ENCODE peak calls at places on chromosomes 12 and 14, in seven cellular contexts. M, C, B, Q, J, I and V are unnamed samples.

GRCh38 chr12:227923-228845 is 14.2 kb upstream of the SLC6A12 start:
- DNase-seq in J (no peak), M (no peak), Q (no peak), I (no peak), B (no peak), C (no peak), V (no peak)

GRCh38 chr12:42725839-42726238 is 136.3 kb upstream of the PRICKLE1 start:
- DNase-seq in M (no peak), Q (peak), I (peak), B (peak), J (no peak), C (no peak), V (peak)

GRCh38 chr12:12333407-12333831 is 16.6 kb downstream of the MANSC1 start:
- DNase-seq in J (no peak), M (no peak), I (peak), B (peak), C (no peak), Q (peak), V (no peak)

GRCh38 chr12:103779410-103780092 is 61.5 kb downstream of the NT5DC3 start:
- DNase-seq in C (no peak), M (no peak), B (no peak), I (no peak), J (no peak), Q (peak), V (peak)

GRCh38 chr12:52659395-52659794 is 7.4 kb upstream of the KRT2 start:
- DNase-seq in J (no peak), Q (no peak), C (no peak), M (no peak), I (no peak), B (no peak), V (no peak)

GRCh38 chr14:105894978-105895881 is 368.8 kb downstream of the TMEM121 start:
- DNase-seq in C (peak), J (no peak), M (no peak), I (no peak), B (no peak), Q (no peak), V (no peak)

GRCh38 chr14:59438148-59438766 is 26.9 kb downstream of the GPR135 start:
- DNase-seq in Q (peak), I (peak), J (no peak), C (no peak), B (peak), M (no peak), V (peak)

GRCh38 chr14:39050389-39050788 is 52.6 kb downstream of the SEC23A start:
- DNase-seq in Q (peak), C (no peak), I (peak), J (no peak), M (no peak), B (peak), V (peak)

GRCh38 chr14:96413526-96413925 is 21.6 kb downstream of the AK7 start:
- DNase-seq in B (no peak), J (no peak), M (no peak), Q (no peak), C (no peak), I (no peak), V (no peak)

GRCh38 chr12:545835-546234 is 86.1 kb downstream of the B4GALNT3 start:
- DNase-seq in J (no peak), C (no peak), Q (no peak), B (no peak), M (no peak), I (no peak), V (no peak)

GRCh38 chr14:75851574-75851866 is 130.3 kb downstream of the TGFB3 start:
- DNase-seq in B (no peak), I (no peak), C (no peak), J (no peak), M (no peak), Q (no peak), V (no peak)

GRCh38 chr12:29039013-29039412 is 110.1 kb upstream of the FAR2 start:
- DNase-seq in Q (peak), J (no peak), B (peak), I (peak), M (peak), C (no peak), V (peak)

GRCh38 chr12:51828951-51829581 is 19.5 kb downstream of the FIGNL2 start:
- DNase-seq in C (no peak), Q (no peak), M (no peak), B (no peak), I (no peak), J (no peak), V (no peak)

GRCh38 chr14:50836515-50836914 is 5.6 kb upstream of the NIN start:
- DNase-seq in J (no peak), C (no peak), Q (no peak), I (no peak), B (no peak), M (no peak), V (no peak)

GRCh38 chr12:67854351-67854750 is 134.9 kb upstream of the IFNG-AS1 start:
- DNase-seq in B (no peak), C (no peak), M (no peak), I (peak), J (no peak), Q (no peak), V (no peak)

GRCh38 chr12:109461846-109462766 is 15.0 kb downstream of the KCTD10 start:
- DNase-seq in C (peak), I (peak), M (peak), Q (peak), J (no peak), B (peak), V (peak)

DNA sequence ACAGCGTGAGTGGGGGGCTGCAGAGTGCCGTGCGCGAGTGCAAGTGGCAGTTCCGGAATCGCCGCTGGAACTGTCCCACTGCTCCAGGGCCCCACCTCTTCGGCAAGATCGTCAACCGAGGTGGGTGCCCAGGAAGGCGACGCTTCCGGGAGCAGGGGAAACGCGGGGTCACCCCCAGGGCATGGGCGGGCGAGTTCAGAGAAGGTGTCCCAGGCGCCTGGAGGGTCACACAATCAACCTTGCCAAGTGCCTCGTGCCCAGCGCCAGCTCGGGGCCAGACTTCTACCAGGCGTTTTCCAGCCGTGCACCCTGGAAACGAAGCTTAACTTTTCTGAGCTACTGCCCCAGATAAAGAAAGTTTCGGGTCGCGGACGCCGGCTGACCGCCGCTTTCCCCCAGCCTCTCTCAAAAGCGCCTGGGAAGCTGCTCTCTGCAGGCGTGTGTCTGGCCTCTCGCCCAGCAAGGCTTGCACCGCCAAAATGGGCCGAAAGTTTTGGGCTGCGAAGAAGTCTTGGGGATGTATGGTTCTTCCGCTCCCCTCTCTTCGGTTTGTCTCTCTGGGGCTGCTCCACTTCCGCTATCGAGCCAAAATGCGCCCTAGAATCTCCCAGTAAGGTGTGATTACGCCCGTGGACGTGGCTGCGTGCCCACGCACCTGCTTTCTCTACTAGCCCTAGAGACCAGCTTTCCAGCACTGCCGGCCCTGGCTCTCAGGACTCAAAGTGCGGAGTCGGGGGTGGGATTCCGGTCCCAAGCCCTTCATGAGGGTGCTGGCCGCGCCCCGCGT is 1.7 kb downstream of the WNT1 start:
- DNase-seq in M (no peak), I (no peak), J (peak), C (peak), Q (no peak), B (no peak), V (no peak)
- H3K4me3 ChIP-seq in M (no peak), I (no peak), J (peak), C (peak), Q (peak), B (no peak), V (peak)

GRCh38 chr12:46364777-46365580 is 7.6 kb downstream of the SLC38A2 start:
- DNase-seq in C (no peak), B (peak), J (no peak), I (peak), Q (peak), M (no peak), V (peak)
- H3K4me3 ChIP-seq in C (peak), B (peak), J (no peak), I (peak), Q (peak), M (no peak), V (peak)

DNA sequence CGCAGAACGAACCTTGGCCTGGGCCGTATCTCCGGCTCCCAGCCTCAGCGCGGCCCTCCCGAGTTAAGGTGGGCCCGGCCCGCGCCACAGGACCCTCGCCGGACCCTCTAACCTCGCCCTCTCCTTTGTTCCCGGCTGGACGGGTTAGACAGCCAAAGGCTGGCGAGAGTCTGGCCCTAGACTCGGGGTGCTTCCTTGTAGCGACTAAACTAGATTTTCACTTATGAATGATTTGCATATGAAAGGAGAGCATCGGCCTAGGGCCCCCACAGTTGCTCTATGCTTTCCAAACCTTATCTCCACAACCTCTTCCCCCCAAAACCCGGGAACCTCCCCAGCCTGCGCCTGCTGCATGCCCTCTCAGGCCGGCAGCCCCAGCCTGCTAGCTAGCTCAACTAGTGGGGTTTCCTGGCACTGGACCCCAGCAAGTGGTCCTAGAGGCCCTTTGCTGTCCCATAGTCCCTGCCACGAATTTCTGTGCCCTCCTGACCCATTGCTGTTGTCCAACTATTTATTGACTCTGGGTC is 2.0 kb downstream of the HOXC5 start:
- DNase-seq in J (no peak), I (no peak), Q (no peak), M (no peak), C (no peak), B (no peak), V (no peak)
- H3K4me3 ChIP-seq in J (no peak), I (no peak), Q (no peak), M (no peak), C (no peak), B (no peak), V (peak)

GRCh38 chr14:61574514-61574807 is 120.9 kb upstream of the HIF1A start:
- DNase-seq in Q (no peak), B (no peak), C (no peak), M (no peak), J (no peak), I (peak), V (no peak)
- H3K4me3 ChIP-seq in Q (no peak), B (no peak), C (no peak), M (no peak), J (no peak), I (no peak), V (no peak)

DNA sequence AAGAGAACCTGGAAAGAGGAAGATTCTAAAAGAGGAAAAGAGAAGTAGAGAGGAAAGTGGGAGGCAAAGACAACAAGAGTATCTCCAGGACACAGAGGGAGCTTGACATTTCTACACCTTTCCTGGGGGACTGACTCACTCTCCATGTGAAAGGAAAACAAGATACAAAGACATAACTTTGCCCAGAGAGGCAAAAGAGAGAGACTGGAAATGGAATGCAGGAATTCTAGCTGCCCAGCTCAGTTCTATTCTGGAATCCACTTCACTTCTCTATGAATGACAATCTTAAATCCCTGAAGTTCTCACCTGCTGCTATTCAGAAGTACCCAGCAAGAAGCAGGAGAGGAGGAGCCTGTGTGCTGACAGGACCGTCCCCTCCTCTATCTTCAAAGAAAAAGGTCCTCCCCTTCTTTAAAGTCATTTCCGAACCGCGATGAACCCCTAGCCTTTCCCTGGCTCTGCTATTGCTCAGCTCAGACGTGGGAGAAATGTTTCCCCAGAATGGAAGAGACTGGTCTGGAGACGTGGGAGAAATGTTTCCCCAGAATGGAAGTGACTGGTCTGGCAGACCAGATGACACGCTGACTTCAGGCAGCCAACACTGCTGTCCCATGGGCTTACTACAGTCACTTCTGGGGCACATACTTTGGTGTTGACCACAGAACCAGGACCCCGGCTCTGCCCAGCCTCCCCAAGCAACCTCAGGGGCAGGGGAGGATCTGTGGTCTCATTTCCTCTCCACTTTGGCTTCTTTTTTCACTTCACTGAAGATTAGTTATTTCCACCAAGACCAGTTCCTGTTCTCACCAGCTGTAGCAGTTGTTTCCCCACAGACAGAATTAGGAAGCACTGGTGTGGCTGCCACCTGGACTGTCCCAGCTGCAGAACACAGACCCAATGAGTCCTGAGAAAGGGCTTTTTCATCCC is 8.3 kb downstream of the FMNL3 start:
- DNase-seq in I (peak), J (no peak), M (no peak), Q (peak), B (peak), C (peak), V (peak)
- H3K4me3 ChIP-seq in I (no peak), J (peak), M (no peak), Q (peak), B (no peak), C (no peak), V (no peak)

DNA sequence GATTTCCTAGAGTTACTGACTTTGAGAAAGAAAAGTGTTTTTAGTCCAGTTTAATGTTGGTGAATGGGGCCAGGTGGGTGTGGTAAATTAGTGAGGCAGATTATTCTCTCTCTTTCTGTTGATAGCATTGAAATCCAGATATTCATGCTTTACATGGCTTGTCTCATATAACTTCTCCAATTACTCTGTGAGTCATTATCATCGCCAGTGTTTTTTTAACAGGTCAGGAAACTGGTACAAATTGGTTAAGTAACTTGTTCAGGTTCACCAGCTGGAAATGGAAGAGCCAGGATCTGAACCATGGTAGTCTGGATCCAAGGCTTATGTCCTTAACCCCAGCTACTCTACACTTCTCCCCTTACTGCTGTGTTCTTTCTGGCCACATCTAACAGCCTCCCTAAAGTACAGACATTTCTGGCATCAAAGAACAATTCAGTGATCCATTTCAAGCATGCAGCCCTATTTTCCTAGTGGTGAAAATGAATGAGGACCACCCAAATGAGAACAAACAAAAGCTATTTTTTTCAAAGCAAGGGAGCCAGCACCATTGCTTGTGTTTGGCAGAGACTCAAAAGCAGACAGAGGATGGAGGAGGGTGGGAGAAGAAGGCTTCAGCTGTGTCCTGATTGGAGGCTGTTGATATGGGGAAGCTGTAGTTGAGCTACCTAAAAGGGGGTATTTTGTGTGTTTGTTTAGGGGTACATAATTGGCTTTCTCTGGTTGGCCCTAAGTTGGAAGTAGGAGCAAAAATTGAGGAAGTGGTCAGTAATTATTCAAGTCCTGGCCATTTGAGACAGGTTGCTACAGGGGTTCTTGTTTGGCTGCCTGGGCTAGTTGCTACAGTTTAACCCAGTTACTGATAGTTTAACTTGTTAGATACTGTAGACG is 1.7 kb downstream of the IRAK3 start:
- DNase-seq in J (no peak), M (no peak), I (peak), C (no peak), B (peak), Q (peak), V (no peak)
- H3K4me3 ChIP-seq in J (no peak), M (no peak), I (no peak), C (peak), B (no peak), Q (peak), V (no peak)

GRCh38 chr14:60655114-60655897 is 6.0 kb upstream of the SIX1 start:
- DNase-seq in Q (no peak), C (no peak), B (no peak), J (no peak), M (no peak), I (no peak), V (no peak)
- H3K4me3 ChIP-seq in Q (no peak), C (peak), B (no peak), J (no peak), M (no peak), I (no peak), V (no peak)

DNA sequence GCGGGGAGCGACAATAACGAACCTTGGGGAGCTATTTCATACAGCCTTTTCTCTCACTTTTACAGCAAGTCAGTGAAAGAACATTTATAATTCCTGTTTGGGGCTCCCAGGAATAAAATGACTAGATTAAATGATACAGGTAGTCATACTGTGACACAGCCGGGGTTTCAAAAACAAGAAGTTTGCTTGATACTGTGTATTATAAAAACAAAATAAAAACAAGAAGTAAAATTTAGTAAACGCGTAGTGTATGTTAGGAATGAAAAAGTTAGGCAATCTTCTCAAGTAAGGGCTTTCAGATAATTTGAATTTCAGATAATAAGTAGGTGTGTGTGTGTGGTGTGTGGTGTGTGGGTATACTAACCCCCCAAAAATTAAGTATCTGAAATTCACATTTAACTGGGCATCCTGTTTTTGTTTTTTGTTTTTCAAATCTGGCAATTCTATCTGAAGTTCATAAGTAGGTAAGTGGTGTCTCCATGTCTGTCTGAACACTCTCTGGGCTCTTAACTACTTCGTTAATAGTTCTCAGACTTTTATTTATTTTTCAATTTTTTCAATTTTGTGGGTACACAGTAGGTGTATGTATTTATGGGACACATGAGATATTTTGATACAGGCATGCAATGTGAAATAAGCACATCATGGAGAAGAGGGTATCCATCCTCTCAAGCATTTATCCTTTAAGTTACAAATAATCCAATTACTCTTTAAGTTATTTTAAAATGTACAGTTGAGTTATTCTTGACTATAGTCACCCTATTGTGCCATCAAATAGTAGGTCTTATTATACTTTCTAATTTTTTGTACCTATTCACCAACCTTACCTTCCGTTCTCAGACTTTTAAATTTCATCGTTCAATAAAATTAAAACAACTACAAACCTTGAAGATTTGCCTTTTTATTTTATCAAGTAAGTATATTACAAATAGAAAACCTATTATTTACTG is 649 bp upstream of the DCTN2 start:
- DNase-seq in M (no peak), C (no peak), I (no peak), Q (no peak), B (no peak), J (no peak), V (no peak)
- H3K4me3 ChIP-seq in M (no peak), C (peak), I (peak), Q (no peak), B (no peak), J (peak), V (no peak)